ENCODE peak calls at places on chromosome 3, in ten cellular contexts. M, G, T, W, N, R, Z, X, B and A are unnamed samples.

GRCh38 chr3:53258600-53259426 is 3.0 kb upstream of the TKT start:
- DNase-seq in R (no peak), X (no peak), G (no peak), Z (no peak), B (no peak), W (no peak), N (no peak), M (no peak), T (no peak), A (no peak)

GRCh38 chr3:38039101-38039898 is at the start of gene DLEC1:
- DNase-seq in X (peak; percentile 41), N (no peak), R (peak; percentile 62), G (peak; percentile 57), M (peak; percentile 82), T (no peak), W (no peak), Z (peak; percentile 66), B (no peak), A (peak; percentile 28)

GRCh38 chr3:13502791-13503060 is 22.6 kb downstream of the HDAC11 start:
- DNase-seq in R (no peak), T (no peak), N (no peak), M (no peak), B (no peak), W (no peak), G (no peak), X (no peak), Z (no peak), A (no peak)

GRCh38 chr3:16864610-16865313 is 20.0 kb upstream of the PLCL2 start:
- DNase-seq in X (no peak), Z (no peak), G (no peak), T (peak; percentile 61), R (peak; percentile 82), N (no peak), W (no peak), M (peak; percentile 30), B (no peak), A (peak; percentile 53)

GRCh38 chr3:32593903-32594525 is 23.4 kb upstream of the DYNC1LI1 start:
- DNase-seq in R (peak; percentile 56), N (no peak), W (no peak), Z (no peak), T (no peak), M (no peak), G (no peak), X (no peak), B (peak; percentile 26), A (peak; percentile 5)

GRCh38 chr3:20235796-20236195 is 49.8 kb upstream of the SGO1 start:
- DNase-seq in T (no peak), M (no peak), G (no peak), X (no peak), N (no peak), W (no peak), R (no peak), Z (no peak), B (no peak), A (no peak)

GRCh38 chr3:47612879-47613278 is 34.2 kb upstream of the CSPG5 start:
- DNase-seq in B (no peak), T (no peak), Z (no peak), M (no peak), N (no peak), R (peak; percentile 6), X (no peak), G (no peak), W (no peak), A (no peak)

GRCh38 chr3:52259035-52259434 is 13.5 kb downstream of the PPM1M start:
- DNase-seq in G (no peak), N (no peak), M (no peak), R (no peak), T (no peak), W (no peak), B (no peak), Z (no peak), X (no peak), A (no peak)

GRCh38 chr3:197305854-197306253 is 7.4 kb upstream of the DLG1 start:
- DNase-seq in Z (no peak), T (peak; percentile 53), N (no peak), B (no peak), M (no peak), G (no peak), W (no peak), X (no peak), R (peak; percentile 86), A (no peak)

GRCh38 chr3:161630791-161631190 is 134.2 kb downstream of the OTOL1 start:
- DNase-seq in B (no peak), X (no peak), Z (no peak), G (peak; percentile 26), T (peak; percentile 13), W (no peak), R (peak; percentile 2), M (no peak), N (no peak), A (no peak)

GRCh38 chr3:146382386-146382785 is 87.0 kb downstream of the PLSCR2 start:
- DNase-seq in N (no peak), B (no peak), G (peak; percentile 7), R (peak; percentile 72), M (no peak), W (peak; percentile 15), Z (no peak), X (no peak), T (no peak), A (peak; percentile 16)

GRCh38 chr3:38662544-38662943 is 13.1 kb upstream of the SCN5A start:
- DNase-seq in M (peak; percentile 44), N (no peak), B (no peak), T (peak; percentile 62), Z (no peak), G (no peak), X (no peak), W (no peak), R (peak; percentile 68), A (peak; percentile 7)